ENCODE peak calls at places on chromosome 22, in five cellular contexts. U is activated naive CD4-positive, alpha-beta T cell; D is substantia nigra; C is Daoy; N is HFFc6. K is an unnamed sample.

GRCh38 chr22:37782340-37783168 is 25.2 kb upstream of the GCAT start:
- DNase-seq in U (no peak), D (no peak), C (peak), N (peak), K (no peak)

GRCh38 chr22:23822101-23822671 is 16.6 kb downstream of the DERL3 start:
- DNase-seq in U (no peak), D (peak), C (no peak), N (no peak), K (no peak)

GRCh38 chr22:41285441-41285819 is 557 bp downstream of the RANGAP1 start:
- DNase-seq in U (peak), D (peak), C (peak), N (peak), K (peak)

GRCh38 chr22:39707351-39707750 is 136.8 kb downstream of the CACNA1I start:
- DNase-seq in U (no peak), D (no peak), C (no peak), N (no peak), K (no peak)

GRCh38 chr22:38346506-38346905 is 29.3 kb upstream of the CSNK1E start:
- DNase-seq in U (no peak), D (no peak), C (no peak), N (no peak), K (no peak)

GRCh38 chr22:41589260-41589600 is 410 bp downstream of the PMM1 start:
- DNase-seq in U (no peak), D (no peak), C (peak), N (no peak), K (no peak)

GRCh38 chr22:43234299-43234988 is 47.5 kb upstream of the TTLL12 start:
- DNase-seq in U (no peak), D (no peak), C (no peak), N (no peak), K (no peak)

GRCh38 chr22:47619631-47620030 is 857.2 kb downstream of the TBC1D22A start:
- DNase-seq in U (no peak), D (no peak), C (no peak), N (no peak), K (no peak)

GRCh38 chr22:42990131-42990838 is 24.7 kb downstream of the PACSIN2 start:
- DNase-seq in U (no peak), D (no peak), C (peak), N (peak), K (no peak)

GRCh38 chr22:36244522-36245391 is 5.4 kb upstream of the APOL2 start:
- DNase-seq in U (no peak), D (no peak), C (no peak), N (no peak), K (no peak)

GRCh38 chr22:50276143-50276542 is 6.0 kb upstream of the MAPK11 start:
- DNase-seq in U (peak), D (peak), C (peak), N (no peak), K (peak)

GRCh38 chr22:21762712-21763581 is 27.4 kb upstream of the YPEL1 start:
- DNase-seq in U (no peak), D (no peak), C (no peak), N (no peak), K (peak)

GRCh38 chr22:39900306-39901227 is at the start of gene GRAP2:
- DNase-seq in U (peak), D (no peak), C (no peak), N (no peak), K (no peak)

GRCh38 chr22:32623943-32624342 is 149.3 kb downstream of the FBXO7 start:
- DNase-seq in U (no peak), D (no peak), C (peak), N (peak), K (no peak)

GRCh38 chr22:32622004-32622761 is 147.6 kb downstream of the FBXO7 start:
- DNase-seq in U (no peak), D (no peak), C (peak), N (peak), K (no peak)

GRCh38 chr22:32852346-32853251 is 51.1 kb downstream of the TIMP3 start:
- DNase-seq in U (no peak), D (no peak), C (no peak), N (no peak), K (no peak)

GRCh38 chr22:32850591-32851517 is 49.3 kb downstream of the TIMP3 start:
- DNase-seq in U (no peak), D (peak), C (no peak), N (no peak), K (no peak)

GRCh38 chr22:27032121-27032761 is 374.9 kb downstream of the MIAT start:
- DNase-seq in U (no peak), D (peak), C (peak), N (no peak), K (peak)

GRCh38 chr22:45830531-45831245 is 146.3 kb downstream of the WNT7B start:
- DNase-seq in U (no peak), D (no peak), C (peak), N (peak), K (no peak)

GRCh38 chr22:24514241-24515024 is 19.3 kb downstream of the UPB1 start:
- DNase-seq in U (no peak), D (no peak), C (no peak), N (no peak), K (no peak)

GRCh38 chr22:37771081-37771480 is 36.7 kb upstream of the GCAT start:
- DNase-seq in U (no peak), D (no peak), C (no peak), N (no peak), K (no peak)

GRCh38 chr22:41352058-41352457 is 29.7 kb upstream of the TEF start:
- DNase-seq in U (no peak), D (no peak), C (peak), N (peak), K (no peak)

GRCh38 chr22:19066531-19067271 is 55.5 kb downstream of the DGCR2 start:
- DNase-seq in U (no peak), D (no peak), C (peak), N (peak), K (no peak)

GRCh38 chr22:18048441-18048898 is 24.1 kb upstream of the MICAL3 start:
- DNase-seq in U (no peak), D (no peak), C (no peak), N (peak), K (no peak)

GRCh38 chr22:28548411-28548810 is 131.2 kb downstream of the TTC28 start:
- DNase-seq in U (no peak), D (no peak), C (no peak), N (no peak), K (no peak)

GRCh38 chr22:25351631-25352293 is 132.3 kb downstream of the CRYBB2 start:
- DNase-seq in U (no peak), D (no peak), C (no peak), N (no peak), K (no peak)

GRCh38 chr22:39134366-39135091 is 18.0 kb downstream of the CBX7 start:
- DNase-seq in U (no peak), D (no peak), C (no peak), N (no peak), K (no peak)

GRCh38 chr22:45397806-45398205 is 15.6 kb downstream of the SMC1B start:
- DNase-seq in U (no peak), D (no peak), C (no peak), N (no peak), K (no peak)

GRCh38 chr22:32854351-32854804 is 52.9 kb downstream of the TIMP3 start:
- DNase-seq in U (no peak), D (peak), C (no peak), N (no peak), K (no peak)

GRCh38 chr22:27699676-27700075 is 101.9 kb downstream of the MN1 start:
- DNase-seq in U (no peak), D (no peak), C (no peak), N (no peak), K (no peak)

GRCh38 chr22:34301569-34301968 is 381.3 kb upstream of the LARGE1 start:
- DNase-seq in U (no peak), D (no peak), C (no peak), N (no peak), K (no peak)

GRCh38 chr22:44968736-44969135 is 41.1 kb downstream of the PHF21B start:
- DNase-seq in U (no peak), D (peak), C (no peak), N (no peak), K (no peak)

GRCh38 chr22:48945621-48946458 is 881.8 kb downstream of the BRD1 start:
- DNase-seq in U (no peak), D (no peak), C (no peak), N (no peak), K (no peak)

GRCh38 chr22:50719814-50720300 is 18.1 kb upstream of the ACR start:
- DNase-seq in U (no peak), D (no peak), C (no peak), N (no peak), K (no peak)

GRCh38 chr22:39068033-39068785 is 8.9 kb upstream of the APOBEC3G start:
- DNase-seq in U (no peak), D (no peak), C (no peak), N (no peak), K (no peak)